ENCODE peak calls at places on chromosomes 1 and 21, in four cellular contexts. One of them, this sample, is unnamed.

GRCh38 chr1:48442864-48443619 is 29.0 kb downstream of the SPATA6 start:
- DNase-seq in gastrocnemius medialis: no peak
- DNase-seq in HCT116: no peak
- DNase-seq in activated CD8-positive, alpha-beta T cell treated with anti-CD3 and anti-CD28 coated beads for 36 hours: no peak
- DNase-seq in this sample: no peak

GRCh38 chr1:222073307-222073995 is 331.6 kb upstream of the DUSP10 start:
- DNase-seq in activated CD8-positive, alpha-beta T cell treated with anti-CD3 and anti-CD28 coated beads for 36 hours: no peak
- DNase-seq in HCT116: no peak
- DNase-seq in gastrocnemius medialis: no peak
- DNase-seq in this sample: no peak

GRCh38 chr1:81208441-81208840 is 592.3 kb upstream of the ADGRL2 start:
- DNase-seq in gastrocnemius medialis: no peak
- DNase-seq in activated CD8-positive, alpha-beta T cell treated with anti-CD3 and anti-CD28 coated beads for 36 hours: no peak
- DNase-seq in HCT116: no peak
- DNase-seq in this sample: no peak

GRCh38 chr1:205568135-205568468 is 63.6 kb downstream of the CDK18 start:
- DNase-seq in activated CD8-positive, alpha-beta T cell treated with anti-CD3 and anti-CD28 coated beads for 36 hours: no peak
- DNase-seq in HCT116: no peak
- DNase-seq in gastrocnemius medialis: no peak
- DNase-seq in this sample: no peak

GRCh38 chr1:107964397-107965111 is 426 bp downstream of the VAV3 start:
- DNase-seq in gastrocnemius medialis: no peak
- DNase-seq in activated CD8-positive, alpha-beta T cell treated with anti-CD3 and anti-CD28 coated beads for 36 hours: peak
- DNase-seq in HCT116: no peak
- DNase-seq in this sample: peak

GRCh38 chr1:100100202-100100601 is 32.5 kb downstream of the SASS6 start:
- DNase-seq in activated CD8-positive, alpha-beta T cell treated with anti-CD3 and anti-CD28 coated beads for 36 hours: no peak
- DNase-seq in HCT116: no peak
- DNase-seq in gastrocnemius medialis: no peak
- DNase-seq in this sample: no peak

GRCh38 chr1:151416231-151416630 is 16.9 kb downstream of the PSMB4 start:
- DNase-seq in gastrocnemius medialis: no peak
- DNase-seq in activated CD8-positive, alpha-beta T cell treated with anti-CD3 and anti-CD28 coated beads for 36 hours: no peak
- DNase-seq in HCT116: no peak
- DNase-seq in this sample: no peak

GRCh38 chr1:12031039-12031980 is 12.0 kb downstream of the MIIP start:
- DNase-seq in gastrocnemius medialis: no peak
- DNase-seq in HCT116: no peak
- DNase-seq in activated CD8-positive, alpha-beta T cell treated with anti-CD3 and anti-CD28 coated beads for 36 hours: peak
- DNase-seq in this sample: peak

GRCh38 chr1:36520056-36520455 is 37.3 kb upstream of the CSF3R start:
- DNase-seq in HCT116: no peak
- DNase-seq in activated CD8-positive, alpha-beta T cell treated with anti-CD3 and anti-CD28 coated beads for 36 hours: no peak
- DNase-seq in gastrocnemius medialis: no peak
- DNase-seq in this sample: no peak

GRCh38 chr1:227782226-227782625 is 33.2 kb upstream of the PRSS38 start:
- DNase-seq in HCT116: no peak
- DNase-seq in gastrocnemius medialis: no peak
- DNase-seq in activated CD8-positive, alpha-beta T cell treated with anti-CD3 and anti-CD28 coated beads for 36 hours: no peak
- DNase-seq in this sample: no peak

GRCh38 chr1:192702212-192702993 is 66.5 kb downstream of the RGS13 start:
- DNase-seq in activated CD8-positive, alpha-beta T cell treated with anti-CD3 and anti-CD28 coated beads for 36 hours: no peak
- DNase-seq in gastrocnemius medialis: no peak
- DNase-seq in HCT116: peak
- DNase-seq in this sample: no peak

GRCh38 chr21:36966066-36966845 is at the start of gene HLCS:
- DNase-seq in activated CD8-positive, alpha-beta T cell treated with anti-CD3 and anti-CD28 coated beads for 36 hours: peak
- DNase-seq in gastrocnemius medialis: peak
- DNase-seq in HCT116: no peak
- DNase-seq in this sample: peak

GRCh38 chr1:214316597-214316996 is 35.6 kb downstream of the SMYD2 start:
- DNase-seq in activated CD8-positive, alpha-beta T cell treated with anti-CD3 and anti-CD28 coated beads for 36 hours: no peak
- DNase-seq in HCT116: no peak
- DNase-seq in gastrocnemius medialis: peak
- DNase-seq in this sample: no peak

GRCh38 chr1:234934611-234935033 is 194.0 kb downstream of the TOMM20 start:
- DNase-seq in gastrocnemius medialis: no peak
- DNase-seq in activated CD8-positive, alpha-beta T cell treated with anti-CD3 and anti-CD28 coated beads for 36 hours: no peak
- DNase-seq in HCT116: no peak
- DNase-seq in this sample: no peak

GRCh38 chr1:221715321-221716169 is 26.3 kb downstream of the DUSP10 start:
- DNase-seq in activated CD8-positive, alpha-beta T cell treated with anti-CD3 and anti-CD28 coated beads for 36 hours: no peak
- DNase-seq in HCT116: no peak
- DNase-seq in gastrocnemius medialis: no peak
- DNase-seq in this sample: no peak

GRCh38 chr1:26857473-26857872 is 5.5 kb upstream of the SFN start:
- DNase-seq in HCT116: no peak
- DNase-seq in activated CD8-positive, alpha-beta T cell treated with anti-CD3 and anti-CD28 coated beads for 36 hours: no peak
- DNase-seq in gastrocnemius medialis: no peak
- DNase-seq in this sample: no peak

GRCh38 chr1:5140962-5141361 is 486.6 kb downstream of the AJAP1 start:
- DNase-seq in gastrocnemius medialis: no peak
- DNase-seq in HCT116: no peak
- DNase-seq in activated CD8-positive, alpha-beta T cell treated with anti-CD3 and anti-CD28 coated beads for 36 hours: no peak
- DNase-seq in this sample: no peak

GRCh38 chr1:244545511-244545910 is 84.4 kb downstream of the CATSPERE start:
- DNase-seq in HCT116: no peak
- DNase-seq in activated CD8-positive, alpha-beta T cell treated with anti-CD3 and anti-CD28 coated beads for 36 hours: no peak
- DNase-seq in gastrocnemius medialis: no peak
- DNase-seq in this sample: no peak

GRCh38 chr1:186984959-186985358 is 156.2 kb downstream of the PLA2G4A start:
- DNase-seq in HCT116: no peak
- DNase-seq in gastrocnemius medialis: no peak
- DNase-seq in activated CD8-positive, alpha-beta T cell treated with anti-CD3 and anti-CD28 coated beads for 36 hours: no peak
- DNase-seq in this sample: no peak

GRCh38 chr1:46401514-46401913 is 7.4 kb downstream of the FAAH start:
- DNase-seq in gastrocnemius medialis: no peak
- DNase-seq in activated CD8-positive, alpha-beta T cell treated with anti-CD3 and anti-CD28 coated beads for 36 hours: no peak
- DNase-seq in HCT116: no peak
- DNase-seq in this sample: no peak

GRCh38 chr1:156865258-156865657 is 4.6 kb downstream of the NTRK1 start:
- DNase-seq in HCT116: no peak
- DNase-seq in gastrocnemius medialis: no peak
- DNase-seq in activated CD8-positive, alpha-beta T cell treated with anti-CD3 and anti-CD28 coated beads for 36 hours: no peak
- DNase-seq in this sample: no peak

GRCh38 chr1:234608026-234608719 is 1.8 kb downstream of the IRF2BP2 start:
- DNase-seq in gastrocnemius medialis: peak
- DNase-seq in activated CD8-positive, alpha-beta T cell treated with anti-CD3 and anti-CD28 coated beads for 36 hours: peak
- DNase-seq in HCT116: no peak
- DNase-seq in this sample: peak

GRCh38 chr1:92478393-92478792 is 8.3 kb downstream of the GFI1 start:
- DNase-seq in gastrocnemius medialis: no peak
- DNase-seq in activated CD8-positive, alpha-beta T cell treated with anti-CD3 and anti-CD28 coated beads for 36 hours: peak
- DNase-seq in HCT116: no peak
- DNase-seq in this sample: no peak

GRCh38 chr1:3021233-3021671 is at the start of gene ACTRT2:
- DNase-seq in gastrocnemius medialis: no peak
- DNase-seq in HCT116: no peak
- DNase-seq in activated CD8-positive, alpha-beta T cell treated with anti-CD3 and anti-CD28 coated beads for 36 hours: no peak
- DNase-seq in this sample: no peak

GRCh38 chr1:229447809-229448252 is 13.9 kb upstream of the ACTA1 start:
- DNase-seq in gastrocnemius medialis: no peak
- DNase-seq in activated CD8-positive, alpha-beta T cell treated with anti-CD3 and anti-CD28 coated beads for 36 hours: no peak
- DNase-seq in HCT116: no peak
- DNase-seq in this sample: no peak

GRCh38 chr21:15204140-15204774 is 139.5 kb upstream of the NRIP1 start:
- DNase-seq in HCT116: no peak
- DNase-seq in gastrocnemius medialis: no peak
- DNase-seq in activated CD8-positive, alpha-beta T cell treated with anti-CD3 and anti-CD28 coated beads for 36 hours: no peak
- DNase-seq in this sample: no peak

GRCh38 chr1:187696092-187696491 is 867.3 kb downstream of the PLA2G4A start:
- DNase-seq in activated CD8-positive, alpha-beta T cell treated with anti-CD3 and anti-CD28 coated beads for 36 hours: no peak
- DNase-seq in HCT116: no peak
- DNase-seq in gastrocnemius medialis: no peak
- DNase-seq in this sample: no peak

GRCh38 chr1:3685229-3685628 is 32.9 kb downstream of the TP73 start:
- DNase-seq in gastrocnemius medialis: no peak
- DNase-seq in HCT116: no peak
- DNase-seq in activated CD8-positive, alpha-beta T cell treated with anti-CD3 and anti-CD28 coated beads for 36 hours: no peak
- DNase-seq in this sample: no peak

GRCh38 chr1:64139877-64140276 is 63.5 kb upstream of the UBE2U start:
- DNase-seq in activated CD8-positive, alpha-beta T cell treated with anti-CD3 and anti-CD28 coated beads for 36 hours: no peak
- DNase-seq in HCT116: no peak
- DNase-seq in gastrocnemius medialis: no peak
- DNase-seq in this sample: no peak

GRCh38 chr1:98839840-98840239 is 164.8 kb downstream of the PLPPR5 start:
- DNase-seq in HCT116: no peak
- DNase-seq in activated CD8-positive, alpha-beta T cell treated with anti-CD3 and anti-CD28 coated beads for 36 hours: no peak
- DNase-seq in gastrocnemius medialis: no peak
- DNase-seq in this sample: no peak

GRCh38 chr1:60984066-60984799 is 98.1 kb upstream of the NFIA start:
- DNase-seq in gastrocnemius medialis: no peak
- DNase-seq in HCT116: no peak
- DNase-seq in activated CD8-positive, alpha-beta T cell treated with anti-CD3 and anti-CD28 coated beads for 36 hours: peak
- DNase-seq in this sample: no peak

GRCh38 chr1:99771522-99771921 is 5.1 kb upstream of the FRRS1 start:
- DNase-seq in activated CD8-positive, alpha-beta T cell treated with anti-CD3 and anti-CD28 coated beads for 36 hours: no peak
- DNase-seq in gastrocnemius medialis: no peak
- DNase-seq in HCT116: no peak
- DNase-seq in this sample: no peak

GRCh38 chr1:47393141-47393540 is 22.9 kb upstream of the FOXE3 start:
- DNase-seq in gastrocnemius medialis: no peak
- DNase-seq in HCT116: no peak
- DNase-seq in activated CD8-positive, alpha-beta T cell treated with anti-CD3 and anti-CD28 coated beads for 36 hours: no peak
- DNase-seq in this sample: no peak

GRCh38 chr21:37915941-37916794 is at the start of gene KCNJ6:
- DNase-seq in HCT116: no peak
- DNase-seq in activated CD8-positive, alpha-beta T cell treated with anti-CD3 and anti-CD28 coated beads for 36 hours: peak
- DNase-seq in gastrocnemius medialis: no peak
- DNase-seq in this sample: no peak

DNA sequence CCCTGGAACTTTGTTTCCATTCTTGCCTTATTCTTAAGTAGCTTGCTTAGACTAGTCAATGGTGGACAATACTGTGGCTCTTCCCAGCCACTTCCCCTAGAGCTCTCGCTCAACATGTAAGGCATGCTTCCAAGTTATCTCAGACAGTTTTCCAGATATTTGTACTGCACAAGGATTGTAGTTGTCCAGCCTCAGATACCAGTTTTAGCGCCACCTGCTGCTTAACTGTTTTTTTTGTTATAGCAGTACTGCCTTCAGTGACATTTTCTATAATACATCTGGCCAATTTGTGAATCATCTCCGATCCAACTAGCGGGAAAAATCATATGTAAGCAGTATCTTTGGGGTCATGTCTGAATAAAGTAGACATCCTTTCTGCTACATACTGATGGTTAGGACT is 346.7 kb upstream of the ADGRL4 start:
- DNase-seq in HCT116: peak
- DNase-seq in activated CD8-positive, alpha-beta T cell treated with anti-CD3 and anti-CD28 coated beads for 36 hours: peak
- DNase-seq in gastrocnemius medialis: no peak
- DNase-seq in this sample: no peak
- TF ChIP-seq CTCF in HCT116: peak
- TF ChIP-seq CTCF in activated CD8-positive, alpha-beta T cell treated with anti-CD3 and anti-CD28 coated beads for 36 hours: no peak
- TF ChIP-seq CTCF in gastrocnemius medialis: no peak
- TF ChIP-seq CTCF in this sample: peak

DNA sequence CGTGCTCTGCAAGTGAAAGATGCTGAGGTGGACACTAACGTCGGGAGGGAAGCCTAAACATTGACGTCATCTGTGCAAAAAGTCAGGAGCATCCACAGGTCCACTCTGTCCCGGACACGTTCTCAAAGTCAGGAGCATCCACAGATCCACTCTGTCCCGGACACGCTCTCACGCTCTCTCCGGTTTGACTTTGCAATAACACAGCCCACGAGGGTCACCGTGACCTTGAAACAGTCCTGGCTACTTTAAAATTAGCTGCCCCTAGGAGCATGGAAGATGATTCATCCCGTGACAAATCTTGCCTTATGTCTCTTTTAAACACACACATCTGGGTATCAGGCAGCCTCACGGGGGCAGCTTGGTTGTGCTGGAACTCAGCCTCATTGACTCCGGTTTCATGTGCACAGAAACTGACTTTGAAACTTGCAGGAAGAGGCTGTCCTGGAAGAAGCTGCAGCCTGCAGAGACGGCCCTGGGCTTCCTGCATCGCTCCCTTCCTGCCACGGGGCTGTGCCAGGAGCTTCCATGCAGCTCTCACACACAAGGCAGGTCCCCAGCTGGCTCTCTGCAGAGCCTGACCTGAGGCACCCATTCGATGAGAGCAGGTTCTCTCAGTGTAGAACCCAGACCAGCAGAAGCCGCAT is 18.1 kb upstream of the COL18A1 start:
- DNase-seq in HCT116: no peak
- DNase-seq in activated CD8-positive, alpha-beta T cell treated with anti-CD3 and anti-CD28 coated beads for 36 hours: no peak
- DNase-seq in gastrocnemius medialis: peak
- DNase-seq in this sample: no peak
- TF ChIP-seq CTCF in HCT116: peak
- TF ChIP-seq CTCF in activated CD8-positive, alpha-beta T cell treated with anti-CD3 and anti-CD28 coated beads for 36 hours: no peak
- TF ChIP-seq CTCF in gastrocnemius medialis: no peak
- TF ChIP-seq CTCF in this sample: no peak

GRCh38 chr1:87331319-87332269 is 2.9 kb downstream of the LMO4 start:
- DNase-seq in activated CD8-positive, alpha-beta T cell treated with anti-CD3 and anti-CD28 coated beads for 36 hours: peak
- DNase-seq in gastrocnemius medialis: peak
- DNase-seq in HCT116: peak
- DNase-seq in this sample: peak
- TF ChIP-seq CTCF in activated CD8-positive, alpha-beta T cell treated with anti-CD3 and anti-CD28 coated beads for 36 hours: no peak
- TF ChIP-seq CTCF in gastrocnemius medialis: no peak
- TF ChIP-seq CTCF in HCT116: no peak
- TF ChIP-seq CTCF in this sample: no peak

GRCh38 chr1:160031368-160032164 is at the start of gene PIGM:
- DNase-seq in gastrocnemius medialis: peak
- DNase-seq in HCT116: peak
- DNase-seq in activated CD8-positive, alpha-beta T cell treated with anti-CD3 and anti-CD28 coated beads for 36 hours: peak
- DNase-seq in this sample: peak
- TF ChIP-seq CTCF in gastrocnemius medialis: no peak
- TF ChIP-seq CTCF in HCT116: no peak
- TF ChIP-seq CTCF in activated CD8-positive, alpha-beta T cell treated with anti-CD3 and anti-CD28 coated beads for 36 hours: no peak
- TF ChIP-seq CTCF in this sample: no peak

GRCh38 chr1:182781849-182782586 is 7.6 kb upstream of the NPL start:
- DNase-seq in gastrocnemius medialis: peak
- DNase-seq in HCT116: peak
- DNase-seq in activated CD8-positive, alpha-beta T cell treated with anti-CD3 and anti-CD28 coated beads for 36 hours: peak
- DNase-seq in this sample: peak

GRCh38 chr1:182786223-182787001 is 3.2 kb upstream of the NPL start:
- DNase-seq in HCT116: peak
- DNase-seq in activated CD8-positive, alpha-beta T cell treated with anti-CD3 and anti-CD28 coated beads for 36 hours: peak
- DNase-seq in gastrocnemius medialis: peak
- DNase-seq in this sample: peak

GRCh38 chr1:182782587-182782913 is 7.0 kb upstream of the NPL start:
- DNase-seq in activated CD8-positive, alpha-beta T cell treated with anti-CD3 and anti-CD28 coated beads for 36 hours: no peak
- DNase-seq in gastrocnemius medialis: no peak
- DNase-seq in HCT116: no peak
- DNase-seq in this sample: no peak

GRCh38 chr1:182784556-182785171 is 4.9 kb upstream of the NPL start:
- DNase-seq in HCT116: peak
- DNase-seq in gastrocnemius medialis: no peak
- DNase-seq in activated CD8-positive, alpha-beta T cell treated with anti-CD3 and anti-CD28 coated beads for 36 hours: peak
- DNase-seq in this sample: peak

GRCh38 chr1:182783068-182783467 is 6.5 kb upstream of the NPL start:
- DNase-seq in HCT116: no peak
- DNase-seq in activated CD8-positive, alpha-beta T cell treated with anti-CD3 and anti-CD28 coated beads for 36 hours: peak
- DNase-seq in gastrocnemius medialis: no peak
- DNase-seq in this sample: no peak
- TF ChIP-seq CTCF in HCT116: no peak
- TF ChIP-seq CTCF in activated CD8-positive, alpha-beta T cell treated with anti-CD3 and anti-CD28 coated beads for 36 hours: no peak
- TF ChIP-seq CTCF in gastrocnemius medialis: no peak
- TF ChIP-seq CTCF in this sample: peak

This sample was measured in GM13977.